ENCODE peak calls at places on chromosomes 5 and 9, in ten cellular contexts. O is hepatocyte, D is PC-3, Q is HCT116, W is A549, B is MM.1S, G is IMR-90, K is mesenchymal stem cell, Y is keratinocyte, U is SK-N-SH. R is an unnamed sample.

GRCh38 chr9:12716823-12717222 is 23.6 kb downstream of the TYRP1 start:
- DNase-seq in G (no peak), B (peak), D (peak), Y (no peak), O (no peak), Q (no peak), W (no peak), U (no peak), K (no peak), R (no peak)

GRCh38 chr9:36911037-36911436 is 123.0 kb downstream of the PAX5 start:
- DNase-seq in O (no peak), Y (no peak), G (no peak), W (no peak), D (no peak), K (no peak), Q (no peak), U (no peak), B (no peak), R (no peak)

GRCh38 chr5:136686192-136686872 is 321.0 kb upstream of the TRPC7 start:
- DNase-seq in D (peak), B (peak), U (no peak), G (peak), Q (no peak), K (peak), Y (no peak), W (no peak), O (peak), R (no peak)

GRCh38 chr5:150540042-150540441 is 32.1 kb downstream of the NDST1 start:
- DNase-seq in Q (no peak), G (no peak), W (no peak), K (no peak), B (no peak), O (no peak), U (no peak), D (no peak), Y (no peak), R (no peak)

GRCh38 chr9:133955821-133956411 is 36.2 kb downstream of the VAV2 start:
- DNase-seq in U (peak), K (peak), O (peak), B (no peak), D (no peak), Y (no peak), W (no peak), G (peak), Q (no peak), R (no peak)

GRCh38 chr5:94888674-94889073 is 270.2 kb downstream of the SLF1 start:
- DNase-seq in K (no peak), B (no peak), W (no peak), Q (no peak), U (no peak), Y (no peak), D (no peak), G (no peak), O (no peak), R (no peak)

GRCh38 chr5:115510145-115510640 is 34.4 kb downstream of the FEM1C start:
- DNase-seq in K (no peak), Y (no peak), D (peak), Q (no peak), U (no peak), B (no peak), G (no peak), W (no peak), O (no peak), R (no peak)

GRCh38 chr9:108972626-108973209 is 38.5 kb downstream of the ABITRAM start:
- DNase-seq in K (no peak), Y (no peak), O (no peak), G (peak), W (no peak), D (no peak), B (no peak), Q (no peak), U (no peak), R (no peak)

GRCh38 chr9:98983295-98984268 is 39.9 kb downstream of the COL15A1 start:
- DNase-seq in B (no peak), K (peak), Q (no peak), Y (no peak), U (no peak), W (no peak), O (no peak), G (peak), D (no peak), R (no peak)

GRCh38 chr5:3604501-3604900 is 8.9 kb downstream of the IRX1 start:
- DNase-seq in W (no peak), G (no peak), B (no peak), U (no peak), K (no peak), O (no peak), Q (no peak), Y (no peak), D (no peak), R (no peak)

GRCh38 chr9:98078895-98079294 is 22.4 kb downstream of the NANS start:
- DNase-seq in W (no peak), K (no peak), O (no peak), D (no peak), G (no peak), U (no peak), B (no peak), Q (no peak), Y (no peak), R (no peak)

GRCh38 chr5:144121577-144121976 is 48.9 kb downstream of the YIPF5 start:
- DNase-seq in U (no peak), B (no peak), K (no peak), O (no peak), G (peak), D (no peak), Q (no peak), W (no peak), Y (no peak), R (no peak)

GRCh38 chr5:35001842-35002241 is 45.9 kb downstream of the AGXT2 start:
- DNase-seq in G (no peak), U (no peak), Y (no peak), D (no peak), K (no peak), B (peak), W (no peak), O (no peak), Q (no peak), R (no peak)

GRCh38 chr5:150738862-150739261 is 20.0 kb downstream of the DCTN4 start:
- DNase-seq in W (no peak), K (no peak), O (no peak), G (no peak), Y (no peak), B (no peak), D (no peak), U (no peak), Q (no peak), R (no peak)

GRCh38 chr5:144468542-144468941 is 297.9 kb downstream of the KCTD16 start:
- DNase-seq in B (no peak), W (no peak), G (no peak), D (no peak), Q (no peak), O (no peak), Y (no peak), U (no peak), K (no peak), R (no peak)

GRCh38 chr5:65721050-65721774 is 697 bp downstream of the SGTB start:
- DNase-seq in D (peak), U (peak), Q (no peak), O (peak), B (no peak), K (peak), W (peak), G (peak), Y (no peak), R (no peak)

GRCh38 chr5:149616727-149617284 is 35.5 kb downstream of the ARHGEF37 start:
- DNase-seq in D (no peak), Q (no peak), U (no peak), W (no peak), Y (no peak), G (no peak), K (no peak), O (no peak), B (peak), R (no peak)

GRCh38 chr9:82784595-82784994 is 278.3 kb downstream of the RASEF start:
- DNase-seq in G (no peak), Q (no peak), W (no peak), U (no peak), D (no peak), O (no peak), K (no peak), B (no peak), Y (no peak), R (no peak)

GRCh38 chr5:143594913-143595818 is 191.7 kb upstream of the NR3C1 start:
- DNase-seq in K (peak), W (peak), U (no peak), D (peak), B (no peak), Q (peak), Y (no peak), O (peak), G (peak), R (no peak)

GRCh38 chr9:130658893-130659698 is 5.3 kb upstream of the PRDM12 start:
- DNase-seq in Y (no peak), D (no peak), G (no peak), O (no peak), W (no peak), K (no peak), B (no peak), Q (no peak), U (no peak), R (no peak)

GRCh38 chr5:167587768-167588167 is 703.7 kb upstream of the WWC1 start:
- DNase-seq in U (peak), Q (peak), B (no peak), G (peak), O (peak), K (peak), Y (no peak), D (peak), W (peak), R (no peak)

GRCh38 chr9:98168952-98169488 is 23.4 kb downstream of the CORO2A start:
- DNase-seq in O (peak), Y (no peak), U (peak), Q (no peak), B (no peak), W (no peak), K (peak), D (peak), G (peak), R (no peak)

GRCh38 chr5:56356121-56356875 is 123.2 kb upstream of the ANKRD55 start:
- DNase-seq in D (no peak), B (no peak), G (peak), O (peak), U (no peak), K (no peak), Q (no peak), Y (no peak), W (no peak), R (no peak)

GRCh38 chr9:83239787-83240186 is 176.8 kb upstream of the RASEF start:
- DNase-seq in Q (no peak), O (no peak), Y (no peak), U (no peak), G (no peak), K (no peak), D (no peak), B (no peak), W (no peak), R (no peak)

GRCh38 chr5:161713042-161713441 is 27.5 kb downstream of the GABRA6 start:
- DNase-seq in G (no peak), K (no peak), O (no peak), W (no peak), Q (no peak), B (no peak), U (no peak), Y (no peak), D (no peak), R (no peak)

GRCh38 chr5:17221843-17222614 is 4.6 kb downstream of the BASP1 start:
- DNase-seq in O (peak), W (no peak), Q (no peak), G (no peak), K (no peak), D (no peak), Y (no peak), B (peak), U (no peak), R (no peak)

GRCh38 chr5:43150075-43150474 is 29.4 kb downstream of the ZNF131 start:
- DNase-seq in Q (no peak), W (no peak), G (no peak), U (no peak), D (no peak), Y (no peak), O (no peak), K (no peak), B (no peak), R (no peak)

GRCh38 chr5:79143684-79144379 is 32.2 kb downstream of the BHMT start:
- DNase-seq in Y (peak), W (no peak), O (peak), D (peak), Q (peak), K (no peak), B (no peak), U (no peak), G (peak), R (no peak)

GRCh38 chr5:176533894-176534611 is 3.1 kb downstream of the RNF44 start:
- DNase-seq in B (no peak), U (no peak), O (no peak), Q (no peak), K (no peak), W (peak), Y (no peak), D (peak), G (peak), R (peak)

GRCh38 chr9:10661376-10661775 is 48.6 kb upstream of the PTPRD start:
- DNase-seq in W (no peak), Q (no peak), G (no peak), U (no peak), K (no peak), Y (no peak), B (no peak), D (peak), O (no peak), R (no peak)

GRCh38 chr5:78886650-78887230 is 98.4 kb downstream of the ARSB start:
- DNase-seq in W (peak), B (peak), O (no peak), Q (no peak), K (peak), Y (no peak), D (peak), G (peak), U (peak), R (no peak)

GRCh38 chr5:38613992-38614836 is 57.8 kb upstream of the LIFR start:
- DNase-seq in W (no peak), Q (peak), Y (no peak), U (no peak), B (no peak), G (no peak), D (peak), K (no peak), O (no peak), R (no peak)

GRCh38 chr5:162485666-162486292 is 418.2 kb downstream of the GABRG2 start:
- DNase-seq in D (no peak), U (peak), Q (no peak), W (no peak), Y (no peak), K (no peak), B (no peak), G (no peak), O (peak), R (no peak)

DNA sequence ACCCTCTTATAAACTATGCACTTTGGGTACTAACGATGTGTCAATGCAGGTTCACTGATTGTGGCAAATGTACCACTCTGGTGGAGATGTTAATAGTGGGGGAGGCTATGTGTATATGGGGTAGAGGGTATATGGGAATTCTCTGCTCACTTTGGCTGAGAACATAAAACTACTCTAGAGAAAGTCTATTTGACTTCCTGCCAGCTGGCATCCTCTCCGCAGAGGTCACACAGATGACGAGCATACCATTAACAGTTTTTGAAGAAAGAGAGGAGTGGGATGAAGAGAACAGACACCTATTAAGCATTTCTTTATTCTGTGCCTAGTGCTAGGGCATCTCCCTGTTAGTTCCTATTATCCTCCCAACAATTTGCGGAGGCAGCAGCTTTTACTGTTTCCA is 58.4 kb upstream of the TRIM32 start:
- DNase-seq in W (no peak), B (no peak), U (no peak), O (no peak), D (no peak), Y (no peak), Q (no peak), K (no peak), G (no peak), R (no peak)
- H3K4me2 ChIP-seq in W (no peak), B (no peak), U (no peak), O (no peak), D (no peak), Y (no peak), Q (no peak), K (no peak), G (no peak), R (no peak)

GRCh38 chr5:68740204-68740910 is 353.5 kb upstream of the SLC30A5 start:
- DNase-seq in D (no peak), Q (no peak), K (no peak), U (no peak), Y (no peak), O (no peak), B (no peak), W (no peak), G (no peak), R (peak)
- H3K4me2 ChIP-seq in D (no peak), Q (no peak), K (no peak), U (no peak), Y (no peak), O (no peak), B (no peak), W (no peak), G (no peak), R (no peak)

DNA sequence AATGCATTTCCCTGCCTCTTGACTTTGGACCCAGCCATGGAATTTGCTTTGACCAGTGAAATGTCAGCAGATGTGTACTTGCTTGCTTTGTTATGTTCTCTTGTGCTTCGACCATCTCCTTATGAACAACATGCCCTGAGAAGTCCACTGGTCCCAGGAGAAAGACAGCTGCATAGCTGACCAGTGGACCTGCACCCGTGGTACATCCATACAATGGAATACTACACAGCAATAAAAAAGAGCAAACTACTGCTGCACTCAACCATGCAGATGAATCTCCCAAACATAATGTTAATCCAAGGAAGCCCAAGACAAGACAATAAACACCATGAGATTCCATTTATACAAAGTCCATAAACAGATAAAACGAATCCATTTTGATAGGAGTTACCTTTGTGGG is 30.0 kb downstream of the MARCHF11 start:
- DNase-seq in O (no peak), G (no peak), U (no peak), W (no peak), Q (no peak), B (no peak), K (no peak), D (no peak), Y (no peak), R (no peak)
- H3K4me2 ChIP-seq in O (no peak), G (no peak), U (no peak), W (no peak), Q (no peak), B (no peak), K (no peak), D (no peak), Y (no peak), R (no peak)

DNA sequence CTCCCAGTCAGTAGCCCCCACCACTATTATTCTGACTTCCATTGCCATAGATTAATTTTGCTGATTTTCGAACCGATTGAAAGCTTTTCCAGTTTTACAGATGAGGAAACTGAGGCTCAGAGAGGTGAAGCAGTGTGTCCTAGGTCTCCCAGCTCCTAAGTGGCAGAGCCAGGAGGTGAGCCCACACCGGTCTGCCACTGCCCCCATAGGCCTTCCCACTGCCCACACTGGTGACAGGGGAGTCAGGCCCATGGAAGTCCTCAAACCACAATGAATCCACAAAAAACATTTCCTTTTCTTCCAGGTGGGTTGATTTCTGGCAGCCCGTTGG is 54.9 kb upstream of the RPL26L1 start:
- DNase-seq in Y (no peak), O (no peak), U (no peak), D (no peak), B (no peak), Q (no peak), K (no peak), G (no peak), W (no peak), R (no peak)
- H3K4me2 ChIP-seq in Y (peak), O (peak), U (peak), D (peak), B (no peak), Q (peak), K (no peak), G (no peak), W (peak), R (no peak)

GRCh38 chr5:97049175-97049574 is 93.2 kb downstream of the LIX1 start:
- DNase-seq in Y (no peak), U (no peak), W (no peak), G (no peak), Q (no peak), O (no peak), B (no peak), K (no peak), D (no peak), R (no peak)
- H3K4me2 ChIP-seq in Y (no peak), U (no peak), W (no peak), G (no peak), Q (no peak), O (no peak), B (no peak), K (no peak), D (no peak), R (no peak)

GRCh38 chr5:157126-157715 is 34.1 kb upstream of the LRRC14B start:
- DNase-seq in U (no peak), K (no peak), D (no peak), Y (no peak), W (no peak), Q (no peak), G (no peak), B (no peak), O (no peak), R (no peak)

GRCh38 chr5:157801-158200 is 33.5 kb upstream of the LRRC14B start:
- DNase-seq in U (no peak), D (no peak), W (no peak), O (no peak), G (no peak), Y (no peak), K (no peak), B (no peak), Q (no peak), R (no peak)

GRCh38 chr5:155651-156410 is 35.5 kb upstream of the LRRC14B start:
- DNase-seq in W (no peak), K (no peak), U (no peak), Y (no peak), D (no peak), B (no peak), O (no peak), G (no peak), Q (no peak), R (no peak)

GRCh38 chr5:154826-155225 is 36.5 kb upstream of the LRRC14B start:
- DNase-seq in O (no peak), G (no peak), U (peak), Q (no peak), D (no peak), Y (no peak), W (no peak), B (no peak), K (no peak), R (no peak)

DNA sequence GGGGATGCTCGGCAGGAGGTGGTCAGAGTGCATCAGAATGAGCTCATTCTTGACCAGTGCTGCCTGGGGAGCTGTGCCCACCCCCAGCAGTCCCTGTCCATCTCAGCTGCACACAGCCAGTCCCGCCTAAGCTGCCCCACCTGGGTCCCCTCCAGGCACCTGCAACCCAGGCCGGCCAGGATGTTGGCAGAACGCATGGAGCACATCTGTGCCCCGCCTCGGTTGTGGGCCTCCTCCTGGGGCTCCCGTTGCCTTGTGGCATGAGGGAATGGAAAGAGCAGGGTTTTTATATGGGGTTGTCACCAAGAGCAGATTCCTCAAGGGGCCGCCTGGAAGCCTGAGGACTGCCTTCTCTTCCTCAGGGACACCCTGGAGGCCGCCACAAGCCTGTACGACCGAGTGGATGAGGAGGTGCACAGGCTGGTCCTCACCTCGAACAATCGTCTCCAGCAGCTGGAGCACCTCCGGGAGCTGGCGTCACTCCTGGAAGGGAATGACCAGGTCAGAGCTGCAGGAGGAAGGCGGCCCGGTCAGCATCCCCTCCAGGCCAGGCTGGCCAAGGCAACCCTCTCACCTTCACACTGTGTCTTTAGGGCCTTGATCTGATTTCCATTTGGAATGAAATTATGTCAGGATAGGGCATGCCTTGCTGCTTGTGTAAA is 34.8 kb upstream of the LRRC14B start:
- DNase-seq in O (no peak), K (no peak), Y (no peak), U (no peak), D (no peak), W (no peak), G (no peak), B (no peak), Q (no peak), R (no peak)
- H3K4me2 ChIP-seq in O (no peak), K (no peak), Y (no peak), U (no peak), D (no peak), W (no peak), G (no peak), B (no peak), Q (no peak), R (no peak)